ENCODE peak calls at places on chromosomes 5 and 9, in six cellular contexts. K is T-cell; H is omental fat pad; U is left colon; G is T-helper 17 cell; P is activated CD8-positive, alpha-beta memory T cell treated with anti-CD3 and anti-CD28 coated beads, Interleukin-2, amount 10 ng/mL, durations not matched to agents 7 days and 5 days. O is an unnamed sample.
A peak's percentile ranks its signal among the peaks of the same experiment; 100 is the strongest.

GRCh38 chr5:42241636-42242035 is 181.6 kb upstream of the GHR start:
- ATAC-seq in G (no peak), U (no peak), H (no peak), K (no peak), P (no peak), O (no peak)

GRCh38 chr5:16909464-16909863 is 26.6 kb downstream of the MYO10 start:
- ATAC-seq in U (no peak), G (no peak), P (no peak), K (no peak), H (no peak), O (no peak)

GRCh38 chr5:399296-400281 is 43.4 kb upstream of the EXOC3 start:
- ATAC-seq in H (peak; percentile 89), G (peak; percentile 57), U (peak; percentile 65), K (no peak), P (peak; percentile 60), O (peak; percentile 64)

GRCh38 chr5:72093231-72093630 is 14.0 kb upstream of the MAP1B start:
- ATAC-seq in U (no peak), K (no peak), H (no peak), G (no peak), P (no peak), O (no peak)

GRCh38 chr5:38796739-38797108 is 49.1 kb upstream of the OSMR start:
- ATAC-seq in H (no peak), P (no peak), K (no peak), U (no peak), G (no peak), O (no peak)

GRCh38 chr9:86201474-86202337 is 57.8 kb downstream of the C9orf153 start:
- ATAC-seq in U (peak; percentile 6), K (no peak), G (no peak), P (peak; percentile 39), H (no peak), O (no peak)

GRCh38 chr5:153987310-153987709 is 51.4 kb downstream of the FAM114A2 start:
- ATAC-seq in U (peak; percentile 84), K (no peak), H (no peak), P (no peak), G (no peak), O (peak; percentile 90)

GRCh38 chr9:71010258-71010657 is 111.2 kb downstream of the TRPM3 start:
- ATAC-seq in H (no peak), U (no peak), K (no peak), G (no peak), P (no peak), O (no peak)

GRCh38 chr5:167970002-167970401 is 321.4 kb upstream of the WWC1 start:
- ATAC-seq in G (no peak), H (no peak), P (no peak), K (no peak), U (no peak), O (no peak)

GRCh38 chr5:142319105-142319504 is 5.7 kb downstream of the SPRY4 start:
- ATAC-seq in G (no peak), U (no peak), H (no peak), K (no peak), P (no peak), O (no peak)

GRCh38 chr5:173247050-173247449 is 12.0 kb upstream of the NKX2-5 start:
- ATAC-seq in P (no peak), G (no peak), U (no peak), H (no peak), K (no peak), O (no peak)

GRCh38 chr9:107213561-107214028 is 69.5 kb upstream of the RAD23B start:
- ATAC-seq in P (peak; percentile 95), U (peak; percentile 51), K (peak; percentile 68), G (peak; percentile 71), H (peak; percentile 63), O (peak; percentile 86)

GRCh38 chr5:168591302-168592013 is 12.3 kb upstream of the PANK3 start:
- ATAC-seq in G (no peak), K (no peak), P (no peak), U (peak; percentile 72), H (no peak), O (no peak)

GRCh38 chr9:131598121-131598520 is 52.8 kb downstream of the PRRT1B start:
- ATAC-seq in U (peak; percentile 11), G (peak; percentile 32), P (no peak), H (no peak), K (no peak), O (peak; percentile 25)

GRCh38 chr5:66134407-66134843 is 9.7 kb upstream of the SREK1 start:
- ATAC-seq in U (peak; percentile 80), H (peak; percentile 77), P (no peak), G (no peak), K (no peak), O (peak; percentile 31)

GRCh38 chr9:534886-535285 is 306.6 kb upstream of the DMRT1 start:
- ATAC-seq in U (peak; percentile 51), H (no peak), K (no peak), P (no peak), G (no peak), O (no peak)

GRCh38 chr5:158995694-158996173 is 104.0 kb downstream of the EBF1 start:
- ATAC-seq in K (no peak), P (no peak), H (no peak), U (no peak), G (no peak), O (no peak)

GRCh38 chr9:68704498-68704803 is 589 bp upstream of the PIP5K1B start:
- ATAC-seq in U (no peak), P (no peak), K (no peak), H (no peak), G (no peak), O (no peak)

GRCh38 chr9:105053209-105053652 is 125.3 kb upstream of the ABCA1 start:
- ATAC-seq in H (peak; percentile 74), P (peak; percentile 55), G (peak; percentile 65), U (no peak), K (no peak), O (peak; percentile 75)

GRCh38 chr5:35274839-35275509 is 44.7 kb upstream of the PRLR start:
- ATAC-seq in U (no peak), K (no peak), H (no peak), G (no peak), P (no peak), O (no peak)

GRCh38 chr5:91373600-91373999 is 9.5 kb downstream of the ARRDC3 start:
- ATAC-seq in P (no peak), H (no peak), G (no peak), U (no peak), K (no peak), O (no peak)

GRCh38 chr5:59745422-59745863 is 148.1 kb downstream of the PDE4D start:
- ATAC-seq in P (no peak), G (no peak), U (no peak), K (no peak), H (peak; percentile 84), O (peak; percentile 95)

GRCh38 chr5:137997726-137998213 is 35.1 kb downstream of the FAM13B start:
- ATAC-seq in U (no peak), G (no peak), H (no peak), P (peak; percentile 85), K (no peak), O (no peak)

GRCh38 chr5:87536365-87536764 is 123.6 kb upstream of the CCNH start:
- ATAC-seq in G (no peak), P (no peak), U (no peak), K (no peak), H (no peak), O (no peak)

GRCh38 chr5:122480146-122480545 is 168.1 kb downstream of the SNCAIP start:
- ATAC-seq in K (no peak), H (no peak), G (no peak), U (peak; percentile 70), P (no peak), O (no peak)

GRCh38 chr5:158727771-158728311 is 371.9 kb downstream of the EBF1 start:
- ATAC-seq in U (no peak), K (no peak), G (no peak), P (no peak), H (no peak), O (peak; percentile 64)

GRCh38 chr9:134175291-134175807 is 11.0 kb upstream of the RNU6ATAC start:
- ATAC-seq in U (peak; percentile 78), H (no peak), P (no peak), G (no peak), K (no peak), O (peak; percentile 16)

GRCh38 chr9:22050924-22051323 is 41.8 kb upstream of the CDKN2B start:
- ATAC-seq in U (peak; percentile 49), P (peak; percentile 85), H (no peak), K (peak; percentile 62), G (no peak), O (no peak)

O was measured in esophagus mucosa.